ENCODE peak calls at places on chromosomes 7 and 10, in seven cellular contexts. K, L, H, A, P, O and I are unnamed samples.

GRCh38 chr7:24821045-24821853 is 64.0 kb upstream of the GSDME start:
- DNase-seq in K (peak; percentile 76), L (peak; percentile 93), H (no peak), A (peak; percentile 90), P (no peak), O (peak; percentile 58), I (peak; percentile 42)

GRCh38 chr10:36448760-36449681 is 676.4 kb upstream of the ANKRD30A start:
- DNase-seq in K (no peak), L (peak; percentile 46), H (no peak), A (peak; percentile 59), P (no peak), O (no peak), I (no peak)

GRCh38 chr7:44060948-44061644 is 4.3 kb downstream of the PGAM2 start:
- DNase-seq in K (no peak), L (no peak), H (no peak), A (no peak), P (no peak), O (no peak), I (no peak)

GRCh38 chr10:59606551-59606961 is 103.1 kb downstream of the SLC16A9 start:
- DNase-seq in K (no peak), L (peak; percentile 52), H (no peak), A (peak; percentile 45), P (no peak), O (no peak), I (no peak)

GRCh38 chr10:85510682-85511081 is 855.9 kb downstream of the GRID1 start:
- DNase-seq in K (no peak), L (no peak), H (no peak), A (no peak), P (no peak), O (no peak), I (peak; percentile 37)

GRCh38 chr7:137342751-137343482 is 616 bp downstream of the PTN start:
- DNase-seq in K (no peak), L (peak; percentile 4), H (no peak), A (no peak), P (no peak), O (no peak), I (peak; percentile 55)

GRCh38 chr7:3095046-3095445 is 51.4 kb upstream of the CARD11 start:
- DNase-seq in K (peak; percentile 19), L (no peak), H (no peak), A (no peak), P (no peak), O (no peak), I (peak; percentile 81)

GRCh38 chr7:127974611-127975010 is 56.6 kb downstream of the LRRC4 start:
- DNase-seq in K (no peak), L (no peak), H (no peak), A (no peak), P (no peak), O (no peak), I (no peak)

GRCh38 chr7:41835977-41836530 is 133.2 kb upstream of the INHBA start:
- DNase-seq in K (no peak), L (no peak), H (no peak), A (no peak), P (no peak), O (no peak), I (no peak)

GRCh38 chr10:44195120-44196007 is 189.5 kb downstream of the CXCL12 start:
- DNase-seq in K (peak; percentile 82), L (peak; percentile 93), H (no peak), A (peak; percentile 91), P (peak; percentile 93), O (peak; percentile 66), I (no peak)

GRCh38 chr7:45985902-45986301 is 64.8 kb upstream of the IGFBP3 start:
- DNase-seq in K (peak; percentile 6), L (peak; percentile 73), H (no peak), A (peak; percentile 52), P (no peak), O (no peak), I (no peak)

GRCh38 chr7:45162311-45162845 is 4.8 kb downstream of the RAMP3 start:
- DNase-seq in K (no peak), L (no peak), H (no peak), A (no peak), P (no peak), O (peak; percentile 14), I (no peak)

GRCh38 chr10:95909591-95909990 is 1.8 kb downstream of the CC2D2B start:
- DNase-seq in K (no peak), L (no peak), H (no peak), A (no peak), P (no peak), O (no peak), I (no peak)

GRCh38 chr7:156156734-156157408 is 344.6 kb upstream of the SHH start:
- DNase-seq in K (no peak), L (peak; percentile 10), H (peak; percentile 20), A (no peak), P (no peak), O (no peak), I (peak; percentile 19)

GRCh38 chr7:67392596-67393438 is 396.2 kb downstream of the TYW1 start:
- DNase-seq in K (no peak), L (no peak), H (no peak), A (no peak), P (no peak), O (no peak), I (no peak)

GRCh38 chr7:111392976-111393762 is 169.1 kb downstream of the IMMP2L start:
- DNase-seq in K (no peak), L (peak; percentile 58), H (peak; percentile 19), A (peak; percentile 85), P (no peak), O (peak; percentile 31), I (no peak)

GRCh38 chr7:46939558-46939957 is 642.4 kb downstream of the TNS3 start:
- DNase-seq in K (no peak), L (no peak), H (no peak), A (no peak), P (no peak), O (no peak), I (no peak)